ENCODE peak calls at places on chromosomes 6 and 20, in five cellular contexts. One of them, this sample, is unnamed.

GRCh38 chr20:62010551-62011402 is 54.9 kb downstream of the TAF4 start:
- DNase-seq in Kasumi-1: peak; percentile 73
- DNase-seq in T1000: no peak
- DNase-seq in Calu3: peak; percentile 76
- DNase-seq in heart right ventricle: peak; percentile 53
- DNase-seq in this sample: peak; percentile 34

GRCh38 chr6:118161364-118161763 is 254.3 kb downstream of the SLC35F1 start:
- DNase-seq in heart right ventricle: no peak
- DNase-seq in Calu3: no peak
- DNase-seq in T1000: no peak
- DNase-seq in Kasumi-1: no peak
- DNase-seq in this sample: no peak

GRCh38 chr6:17218749-17219093 is 62.4 kb upstream of the RBM24 start:
- DNase-seq in T1000: no peak
- DNase-seq in Calu3: no peak
- DNase-seq in heart right ventricle: no peak
- DNase-seq in Kasumi-1: no peak
- DNase-seq in this sample: no peak

GRCh38 chr6:110043366-110043994 is 65.4 kb downstream of the GPR6 start:
- DNase-seq in Calu3: no peak
- DNase-seq in T1000: no peak
- DNase-seq in heart right ventricle: no peak
- DNase-seq in Kasumi-1: no peak
- DNase-seq in this sample: no peak

GRCh38 chr6:8006208-8006607 is 58.0 kb downstream of the BLOC1S5 start:
- DNase-seq in heart right ventricle: no peak
- DNase-seq in T1000: no peak
- DNase-seq in Calu3: no peak
- DNase-seq in Kasumi-1: peak; percentile 46
- DNase-seq in this sample: no peak

GRCh38 chr6:138972226-138972665 is 15.8 kb downstream of the REPS1 start:
- DNase-seq in Kasumi-1: no peak
- DNase-seq in heart right ventricle: no peak
- DNase-seq in Calu3: no peak
- DNase-seq in T1000: no peak
- DNase-seq in this sample: no peak

GRCh38 chr6:17358515-17358914 is 34.9 kb upstream of the CAP2 start:
- DNase-seq in T1000: no peak
- DNase-seq in Calu3: no peak
- DNase-seq in Kasumi-1: no peak
- DNase-seq in heart right ventricle: no peak
- DNase-seq in this sample: no peak

GRCh38 chr6:53041356-53041755 is 23.8 kb upstream of the FBXO9 start:
- DNase-seq in heart right ventricle: no peak
- DNase-seq in Calu3: no peak
- DNase-seq in Kasumi-1: no peak
- DNase-seq in T1000: no peak
- DNase-seq in this sample: no peak

GRCh38 chr20:33880396-33880795 is 69.2 kb downstream of the CHMP4B start:
- DNase-seq in Kasumi-1: no peak
- DNase-seq in T1000: no peak
- DNase-seq in Calu3: no peak
- DNase-seq in heart right ventricle: no peak
- DNase-seq in this sample: no peak

GRCh38 chr20:18662279-18662678 is 74.4 kb downstream of the DTD1 start:
- DNase-seq in heart right ventricle: no peak
- DNase-seq in Calu3: no peak
- DNase-seq in Kasumi-1: no peak
- DNase-seq in T1000: no peak
- DNase-seq in this sample: no peak

GRCh38 chr20:53032021-53033001 is 60.2 kb downstream of the TSHZ2 start:
- DNase-seq in heart right ventricle: peak; percentile 15
- DNase-seq in Kasumi-1: no peak
- DNase-seq in T1000: no peak
- DNase-seq in Calu3: no peak
- DNase-seq in this sample: no peak

GRCh38 chr20:36756482-36756881 is 10.6 kb upstream of the NDRG3 start:
- DNase-seq in Kasumi-1: no peak
- DNase-seq in Calu3: no peak
- DNase-seq in T1000: no peak
- DNase-seq in heart right ventricle: no peak
- DNase-seq in this sample: no peak

GRCh38 chr6:133447924-133448323 is 206.8 kb downstream of the EYA4 start:
- DNase-seq in Calu3: no peak
- DNase-seq in Kasumi-1: no peak
- DNase-seq in heart right ventricle: no peak
- DNase-seq in T1000: no peak
- DNase-seq in this sample: no peak

GRCh38 chr6:169324086-169324485 is 70.4 kb upstream of the THBS2 start:
- DNase-seq in Kasumi-1: no peak
- DNase-seq in Calu3: no peak
- DNase-seq in heart right ventricle: no peak
- DNase-seq in T1000: no peak
- DNase-seq in this sample: no peak

GRCh38 chr6:92922216-92922806 is 497.0 kb downstream of the EPHA7 start:
- DNase-seq in T1000: no peak
- DNase-seq in Calu3: no peak
- DNase-seq in Kasumi-1: no peak
- DNase-seq in heart right ventricle: no peak
- DNase-seq in this sample: no peak

GRCh38 chr6:17871169-17871479 is 116.3 kb downstream of the KIF13A start:
- DNase-seq in Calu3: no peak
- DNase-seq in T1000: no peak
- DNase-seq in heart right ventricle: no peak
- DNase-seq in Kasumi-1: no peak
- DNase-seq in this sample: no peak

GRCh38 chr6:31882344-31882743 is 3.5 kb upstream of the SLC44A4 start:
- DNase-seq in Kasumi-1: no peak
- DNase-seq in Calu3: no peak
- DNase-seq in T1000: no peak
- DNase-seq in heart right ventricle: no peak
- DNase-seq in this sample: no peak

GRCh38 chr6:89866024-89866678 is 28.1 kb upstream of the GJA10 start:
- DNase-seq in Calu3: no peak
- DNase-seq in Kasumi-1: no peak
- DNase-seq in T1000: no peak
- DNase-seq in heart right ventricle: no peak
- DNase-seq in this sample: no peak

GRCh38 chr20:53334861-53335260 is 258.8 kb downstream of the ZNF217 start:
- DNase-seq in Calu3: no peak
- DNase-seq in heart right ventricle: no peak
- DNase-seq in T1000: no peak
- DNase-seq in Kasumi-1: no peak
- DNase-seq in this sample: no peak

GRCh38 chr6:133548409-133548808 is 307.3 kb downstream of the EYA4 start:
- DNase-seq in Calu3: peak; percentile 56
- DNase-seq in heart right ventricle: no peak
- DNase-seq in T1000: no peak
- DNase-seq in Kasumi-1: no peak
- DNase-seq in this sample: no peak

GRCh38 chr6:149437212-149437611 is 37.1 kb downstream of the SUMO4 start:
- DNase-seq in T1000: no peak
- DNase-seq in heart right ventricle: no peak
- DNase-seq in Kasumi-1: no peak
- DNase-seq in Calu3: no peak
- DNase-seq in this sample: no peak

GRCh38 chr20:40945754-40946451 is 82.7 kb upstream of the TOP1 start:
- DNase-seq in T1000: no peak
- DNase-seq in heart right ventricle: peak; percentile 61
- DNase-seq in Kasumi-1: peak; percentile 75
- DNase-seq in Calu3: peak; percentile 62
- DNase-seq in this sample: no peak

GRCh38 chr6:50824505-50824904 is 5.8 kb downstream of the TFAP2B start:
- DNase-seq in heart right ventricle: no peak
- DNase-seq in T1000: no peak
- DNase-seq in Kasumi-1: no peak
- DNase-seq in Calu3: no peak
- DNase-seq in this sample: no peak

GRCh38 chr20:36098364-36098763 is 56.2 kb upstream of the EPB41L1 start:
- DNase-seq in Calu3: no peak
- DNase-seq in Kasumi-1: peak; percentile 81
- DNase-seq in heart right ventricle: peak; percentile 28
- DNase-seq in T1000: no peak
- DNase-seq in this sample: no peak

GRCh38 chr6:6320901-6321300 is 439 bp upstream of the F13A1 start:
- DNase-seq in T1000: no peak
- DNase-seq in Calu3: no peak
- DNase-seq in Kasumi-1: no peak
- DNase-seq in heart right ventricle: no peak
- DNase-seq in this sample: no peak

GRCh38 chr20:44656447-44656846 is 4.9 kb upstream of the ADA start:
- DNase-seq in Kasumi-1: no peak
- DNase-seq in heart right ventricle: no peak
- DNase-seq in T1000: no peak
- DNase-seq in Calu3: no peak
- DNase-seq in this sample: no peak

GRCh38 chr6:72363844-72364740 is 257.8 kb upstream of the KCNQ5 start:
- DNase-seq in Kasumi-1: no peak
- DNase-seq in Calu3: peak; percentile 57
- DNase-seq in T1000: peak; percentile 74
- DNase-seq in heart right ventricle: no peak
- DNase-seq in this sample: no peak

GRCh38 chr6:87968435-87969278 is 79.0 kb upstream of the SPACA1 start:
- DNase-seq in heart right ventricle: no peak
- DNase-seq in Calu3: peak; percentile 29
- DNase-seq in T1000: no peak
- DNase-seq in Kasumi-1: peak; percentile 45
- DNase-seq in this sample: no peak

GRCh38 chr20:21513881-21514540 is at the start of gene NKX2-2:
- DNase-seq in Kasumi-1: no peak
- DNase-seq in T1000: no peak
- DNase-seq in Calu3: no peak
- DNase-seq in heart right ventricle: no peak
- DNase-seq in this sample: no peak

GRCh38 chr6:89281779-89282246 is 33.3 kb downstream of the GABRR2 start:
- DNase-seq in heart right ventricle: no peak
- DNase-seq in T1000: no peak
- DNase-seq in Kasumi-1: peak; percentile 87
- DNase-seq in Calu3: peak; percentile 52
- DNase-seq in this sample: peak; percentile 12

GRCh38 chr20:46811328-46812084 is 83.1 kb upstream of the EYA2 start:
- DNase-seq in T1000: no peak
- DNase-seq in Calu3: no peak
- DNase-seq in heart right ventricle: no peak
- DNase-seq in Kasumi-1: no peak
- DNase-seq in this sample: no peak

GRCh38 chr6:126112171-126112632 is 125.9 kb downstream of the TRMT11 start:
- DNase-seq in T1000: no peak
- DNase-seq in heart right ventricle: no peak
- DNase-seq in Kasumi-1: no peak
- DNase-seq in Calu3: peak; percentile 2
- DNase-seq in this sample: no peak